ENCODE peak calls at places on chromosomes 12 and 14, in eight cellular contexts. K, J, T, D, A, N, Y and S are unnamed samples.
A peak's percentile ranks its signal among the peaks of the same experiment; 100 is the strongest.

GRCh38 chr14:36275741-36276140 is 44.7 kb downstream of the MBIP start:
- DNase-seq in K (no peak), J (no peak), T (no peak), D (no peak), A (no peak), N (no peak), Y (no peak), S (no peak)

GRCh38 chr14:91985008-91985407 is 37.5 kb upstream of the FBLN5 start:
- DNase-seq in K (no peak), J (no peak), T (no peak), D (no peak), A (no peak), N (no peak), Y (no peak), S (no peak)

GRCh38 chr14:30874120-30874998 is at the start of gene COCH:
- DNase-seq in K (no peak), J (peak; percentile 54), T (peak; percentile 63), D (peak; percentile 71), A (peak; percentile 49), N (no peak), Y (no peak), S (no peak)

GRCh38 chr14:43687866-43688265 is 819.2 kb downstream of the FSCB start:
- DNase-seq in K (no peak), J (no peak), T (peak; percentile 19), D (no peak), A (no peak), N (no peak), Y (no peak), S (no peak)

GRCh38 chr12:12070674-12071661 is at the start of gene BCL2L14:
- DNase-seq in K (no peak), J (peak; percentile 46), T (no peak), D (peak; percentile 59), A (peak; percentile 35), N (no peak), Y (no peak), S (no peak)

GRCh38 chr14:39396448-39396847 is 35.8 kb downstream of the FBXO33 start:
- DNase-seq in K (no peak), J (no peak), T (no peak), D (no peak), A (no peak), N (no peak), Y (no peak), S (no peak)

GRCh38 chr14:68816183-68816942 is 23.5 kb upstream of the ZFP36L1 start:
- DNase-seq in K (peak; percentile 96), J (peak; percentile 92), T (peak; percentile 92), D (peak; percentile 63), A (peak; percentile 93), N (peak; percentile 93), Y (peak; percentile 89), S (peak; percentile 85)

GRCh38 chr12:132427999-132428871 is 61.7 kb upstream of the FBRSL1 start:
- DNase-seq in K (no peak), J (no peak), T (peak; percentile 51), D (peak; percentile 19), A (peak; percentile 86), N (no peak), Y (no peak), S (no peak)

GRCh38 chr14:98130691-98131090 is 1141.3 kb downstream of the BCL11B start:
- DNase-seq in K (no peak), J (no peak), T (no peak), D (no peak), A (no peak), N (no peak), Y (no peak), S (no peak)

GRCh38 chr12:6949063-6949594 is 2.0 kb upstream of the PTPN6 start:
- DNase-seq in K (no peak), J (no peak), T (no peak), D (no peak), A (no peak), N (no peak), Y (no peak), S (no peak)

GRCh38 chr12:67222302-67222701 is 46.9 kb upstream of the CAND1 start:
- DNase-seq in K (no peak), J (no peak), T (peak; percentile 38), D (no peak), A (no peak), N (no peak), Y (no peak), S (no peak)

GRCh38 chr12:78062781-78063180 is 232.1 kb downstream of the NAV3 start:
- DNase-seq in K (no peak), J (peak; percentile 11), T (peak; percentile 10), D (peak; percentile 2), A (peak; percentile 46), N (no peak), Y (peak; percentile 28), S (no peak)

GRCh38 chr12:47734725-47735480 is 9.6 kb upstream of the ENDOU start:
- DNase-seq in K (no peak), J (no peak), T (no peak), D (no peak), A (no peak), N (no peak), Y (no peak), S (no peak)

GRCh38 chr14:49461529-49462401 is 124.4 kb downstream of the RPS29 start:
- DNase-seq in K (no peak), J (peak; percentile 62), T (peak; percentile 82), D (peak; percentile 69), A (peak; percentile 69), N (no peak), Y (peak; percentile 24), S (peak; percentile 86)

GRCh38 chr12:11014234-11014633 is 8.2 kb downstream of the TAS2R19 start:
- DNase-seq in K (no peak), J (no peak), T (no peak), D (no peak), A (no peak), N (no peak), Y (no peak), S (no peak)

GRCh38 chr12:112380663-112381420 is 1.4 kb downstream of the HECTD4 start:
- DNase-seq in K (no peak), J (no peak), T (no peak), D (no peak), A (no peak), N (no peak), Y (no peak), S (no peak)

GRCh38 chr12:10641735-10642500 is 28.5 kb upstream of the MAGOHB start:
- DNase-seq in K (no peak), J (peak; percentile 49), T (no peak), D (no peak), A (no peak), N (no peak), Y (no peak), S (no peak)

GRCh38 chr14:50290306-50290705 is 21.7 kb downstream of the L2HGDH start:
- DNase-seq in K (no peak), J (no peak), T (no peak), D (no peak), A (no peak), N (no peak), Y (no peak), S (no peak)

GRCh38 chr12:42625611-42626010 is 36.1 kb upstream of the PRICKLE1 start:
- DNase-seq in K (no peak), J (no peak), T (no peak), D (no peak), A (no peak), N (no peak), Y (no peak), S (no peak)

GRCh38 chr14:23660290-23661226 is 24.4 kb downstream of the DHRS2 start:
- DNase-seq in K (no peak), J (no peak), T (no peak), D (no peak), A (no peak), N (no peak), Y (no peak), S (no peak)

GRCh38 chr14:55062517-55063351 is 11.3 kb downstream of the MAPK1IP1L start:
- DNase-seq in K (no peak), J (no peak), T (no peak), D (no peak), A (peak; percentile 16), N (no peak), Y (no peak), S (no peak)

GRCh38 chr14:55071051-55071450 is 19.6 kb downstream of the MAPK1IP1L start:
- DNase-seq in K (no peak), J (no peak), T (no peak), D (no peak), A (no peak), N (no peak), Y (no peak), S (no peak)

GRCh38 chr14:55066223-55066622 is 14.8 kb downstream of the MAPK1IP1L start:
- DNase-seq in K (no peak), J (no peak), T (no peak), D (no peak), A (no peak), N (no peak), Y (no peak), S (no peak)

GRCh38 chr14:55065411-55065810 is 14.0 kb downstream of the MAPK1IP1L start:
- DNase-seq in K (no peak), J (no peak), T (no peak), D (no peak), A (no peak), N (no peak), Y (no peak), S (no peak)
- H3K27ac ChIP-seq in K (no peak overlapping the region), J (no peak overlapping the region), T (no peak overlapping the region), D (no peak overlapping the region), A (no peak overlapping the region), N (no peak overlapping the region), Y (no peak overlapping the region), S (no peak overlapping the region)

DNA sequence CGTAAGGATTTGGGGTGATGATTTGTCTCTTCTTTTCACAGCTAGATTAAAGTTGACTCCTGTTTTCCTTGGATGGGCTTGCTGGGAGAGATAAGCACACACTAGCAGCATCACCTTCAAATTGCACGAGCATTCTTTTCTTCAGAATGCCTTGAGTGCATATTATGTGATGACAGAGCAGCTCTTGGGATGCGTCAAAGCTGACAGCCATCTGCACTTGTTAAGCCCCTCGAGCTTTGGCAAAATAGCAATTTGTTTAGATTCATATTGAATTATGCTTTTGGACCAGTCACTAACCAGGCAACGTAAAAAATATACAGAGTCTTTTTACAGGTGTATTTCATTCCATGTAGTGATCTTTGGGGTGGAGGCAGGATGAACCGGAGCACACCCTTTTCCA is 407.0 kb downstream of the FUT8 start:
- DNase-seq in K (no peak), J (no peak), T (no peak), D (no peak), A (no peak), N (no peak), Y (no peak), S (no peak)
- TF ChIP-seq POLR2A in K (no peak), J (no peak), T (no peak), D (no peak), A (no peak), N (no peak), Y (no peak), S (no peak)

DNA sequence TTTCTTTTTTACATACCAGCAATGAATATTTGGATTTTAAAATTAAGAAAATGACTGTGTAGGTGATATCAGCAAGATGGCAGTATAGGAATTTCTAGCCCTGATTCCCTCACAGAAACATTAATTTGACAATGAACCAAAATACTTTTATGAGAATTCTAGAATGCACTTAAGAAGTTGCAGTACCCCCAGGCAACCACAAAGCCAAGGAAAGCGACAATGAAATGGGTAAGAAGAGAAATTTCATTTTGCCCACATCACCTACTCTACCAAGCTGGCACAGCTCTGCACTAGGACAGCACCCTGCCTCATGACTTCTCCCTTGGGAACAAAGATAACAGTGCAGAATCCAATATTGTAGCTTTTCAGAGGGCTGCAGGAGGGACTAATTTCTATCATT is 6.6 kb downstream of the OR9K2 start:
- DNase-seq in K (no peak), J (no peak), T (no peak), D (no peak), A (no peak), N (no peak), Y (no peak), S (no peak)
- TF ChIP-seq CTCF in K (no peak), J (no peak), T (no peak), D (no peak), A (no peak), N (no peak), Y (no peak), S (no peak)

GRCh38 chr14:105211758-105212089 is 30.6 kb upstream of the NUDT14 start:
- DNase-seq in K (no peak), J (no peak), T (no peak), D (no peak), A (no peak), N (no peak), Y (no peak), S (no peak)
- H3K27ac ChIP-seq in K (no peak overlapping the region), J (no peak overlapping the region), T (no peak overlapping the region), D (no peak overlapping the region), A (no peak overlapping the region), N (no peak overlapping the region), Y (no peak overlapping the region), S (no peak overlapping the region)